ENCODE peak calls at places on chromosome X, in seven cellular contexts. Y is T-helper 2 cell; M is neuronal stem cell; K is natural killer cell treated with Interleukin-12 subunit alpha and Interleukin-12 subunit beta and Interleukin-15 and Interleukin-18, amount 100 ng/mL, for 72 hours; W is HT1080; A is effector CD4-positive, alpha-beta T cell; P is T-cell. Z is an unnamed sample.

GRCh38 chrX:46922601-46923000 is 10.4 kb downstream of the JADE3 start:
- DNase-seq in Y (no peak), M (no peak), K (no peak), W (no peak), A (no peak), P (no peak), Z (no peak)

GRCh38 chrX:118682258-118683014 is 45.0 kb upstream of the IL13RA1 start:
- DNase-seq in Y (no peak), M (no peak), K (no peak), W (no peak), A (no peak), P (no peak), Z (no peak)

GRCh38 chrX:21741378-21741777 is 16.5 kb downstream of the SMPX start:
- DNase-seq in Y (no peak), M (no peak), K (no peak), W (no peak), A (no peak), P (no peak), Z (no peak)

GRCh38 chrX:88584283-88584682 is 162.7 kb upstream of the CPXCR1 start:
- DNase-seq in Y (no peak), M (no peak), K (no peak), W (no peak), A (no peak), P (no peak), Z (no peak)

GRCh38 chrX:129686422-129686948 is 31.7 kb upstream of the APLN start:
- DNase-seq in Y (no peak), M (no peak), K (no peak), W (no peak), A (no peak), P (no peak), Z (no peak)

GRCh38 chrX:20472148-20472547 is 205.4 kb upstream of the RPS6KA3 start:
- DNase-seq in Y (no peak), M (no peak), K (no peak), W (no peak), A (no peak), P (no peak), Z (no peak)

GRCh38 chrX:40107291-40108083 is 9.7 kb upstream of the BCOR start:
- DNase-seq in Y (no peak), M (no peak), K (no peak), W (no peak), A (no peak), P (no peak), Z (no peak)

GRCh38 chrX:134821370-134821769 is 163.1 kb upstream of the PLAC1 start:
- DNase-seq in Y (no peak), M (no peak), K (no peak), W (peak), A (no peak), P (no peak), Z (no peak)

GRCh38 chrX:2500681-2501151 is at the start of the genes DHRSX and ZBED1:
- DNase-seq in Y (no peak), M (peak), K (peak), W (no peak), A (peak), P (peak), Z (no peak)

GRCh38 chrX:48083212-48083611 is 11.8 kb upstream of the ZNF630 start:
- DNase-seq in Y (peak), M (peak), K (no peak), W (peak), A (peak), P (peak), Z (no peak)

GRCh38 chrX:55778322-55778721 is 60.8 kb downstream of the RRAGB start:
- DNase-seq in Y (no peak), M (no peak), K (no peak), W (no peak), A (no peak), P (no peak), Z (no peak)

GRCh38 chrX:41480508-41481260 is 33.5 kb downstream of the NYX start:
- DNase-seq in Y (no peak), M (no peak), K (no peak), W (no peak), A (no peak), P (no peak), Z (no peak)

GRCh38 chrX:4655743-4656142 is 942.3 kb upstream of the PRKX start:
- DNase-seq in Y (no peak), M (no peak), K (no peak), W (no peak), A (no peak), P (no peak), Z (no peak)

GRCh38 chrX:102658551-102658950 is 7.3 kb downstream of the GPRASP1 start:
- DNase-seq in Y (no peak), M (no peak), K (no peak), W (no peak), A (no peak), P (no peak), Z (no peak)

GRCh38 chrX:53442322-53442631 is 8.1 kb upstream of the HSD17B10 start:
- DNase-seq in Y (no peak), M (no peak), K (no peak), W (no peak), A (no peak), P (no peak), Z (no peak)

GRCh38 chrX:2691543-2692220 is 587 bp downstream of the CD99 start:
- DNase-seq in Y (no peak), M (no peak), K (no peak), W (peak), A (no peak), P (no peak), Z (no peak)

GRCh38 chrX:133414399-133415275 is 652 bp downstream of the GPC4 start:
- DNase-seq in Y (no peak), M (no peak), K (no peak), W (no peak), A (no peak), P (no peak), Z (no peak)

GRCh38 chrX:151703487-151703886 is 8.2 kb downstream of the PRRG3 start:
- DNase-seq in Y (no peak), M (no peak), K (peak), W (peak), A (no peak), P (no peak), Z (no peak)

GRCh38 chrX:29913647-29914046 is 301.7 kb upstream of the MAGEB2 start:
- DNase-seq in Y (no peak), M (no peak), K (no peak), W (no peak), A (no peak), P (no peak), Z (no peak)

GRCh38 chrX:42934020-42934701 is 156.2 kb upstream of the PPP1R2C start:
- DNase-seq in Y (peak), M (no peak), K (peak), W (peak), A (no peak), P (peak), Z (peak)

GRCh38 chrX:109498434-109498833 is 16.5 kb upstream of the GUCY2F start:
- DNase-seq in Y (no peak), M (no peak), K (no peak), W (no peak), A (no peak), P (no peak), Z (no peak)

GRCh38 chrX:154370300-154370881 is 4.0 kb downstream of the FLNA start:
- DNase-seq in Y (no peak), M (no peak), K (no peak), W (no peak), A (no peak), P (no peak), Z (no peak)

GRCh38 chrX:114583646-114584433 is at the start of gene HTR2C:
- DNase-seq in Y (no peak), M (no peak), K (no peak), W (no peak), A (no peak), P (no peak), Z (no peak)

GRCh38 chrX:20432048-20432447 is 165.3 kb upstream of the RPS6KA3 start:
- DNase-seq in Y (no peak), M (no peak), K (no peak), W (peak), A (no peak), P (no peak), Z (no peak)

GRCh38 chrX:25427873-25428555 is 412.2 kb upstream of the ARX start:
- DNase-seq in Y (no peak), M (no peak), K (no peak), W (peak), A (no peak), P (no peak), Z (no peak)

GRCh38 chrX:49760288-49760885 is 64.6 kb upstream of the PAGE1 start:
- DNase-seq in Y (no peak), M (no peak), K (no peak), W (no peak), A (no peak), P (no peak), Z (no peak)

GRCh38 chrX:16258936-16259335 is 91.7 kb downstream of the MAGEB17 start:
- DNase-seq in Y (no peak), M (no peak), K (no peak), W (no peak), A (no peak), P (no peak), Z (no peak)

GRCh38 chrX:19698125-19698524 is 182.8 kb upstream of the MAP3K15 start:
- DNase-seq in Y (no peak), M (no peak), K (no peak), W (peak), A (no peak), P (no peak), Z (no peak)

GRCh38 chrX:111914398-111915092 is 38.6 kb downstream of the TRPC5OS start:
- DNase-seq in Y (no peak), M (no peak), K (no peak), W (peak), A (no peak), P (no peak), Z (no peak)